ENCODE peak calls at places on chromosome 13, in eight cellular contexts. N is astrocyte; O is stimulated activated CD8-positive, alpha-beta memory T cell treated with anti-CD3 and anti-CD28 coated beads, Interleukin-15, amount 100 ng/mL, for 1 hour; B is Daoy; G is thoracic aorta; K is small intestine; L is GOT3; M is smooth muscle cell of the brain vasculature. T is an unnamed sample.

GRCh38 chr13:76512676-76513277 is 373.4 kb downstream of the KCTD12 start:
- DNase-seq in G (no peak), B (peak; percentile 78), N (peak; percentile 96), K (peak; percentile 1), L (no peak), M (peak; percentile 88), O (no peak), T (no peak)

GRCh38 chr13:78719367-78719766 is 60.4 kb upstream of the OBI1 start:
- DNase-seq in G (no peak), M (no peak), O (no peak), K (no peak), N (no peak), B (no peak), L (no peak), T (no peak)

GRCh38 chr13:40639226-40639681 is 27.2 kb downstream of the FOXO1 start:
- DNase-seq in K (no peak), G (no peak), L (no peak), N (no peak), B (no peak), M (no peak), O (no peak), T (no peak)

GRCh38 chr13:103287659-103288058 is 221.4 kb upstream of the SLC10A2 start:
- DNase-seq in M (no peak), K (no peak), O (no peak), B (peak; percentile 27), G (no peak), L (no peak), N (peak; percentile 84), T (no peak)

GRCh38 chr13:27295096-27295495 is 24.5 kb downstream of the RASL11A start:
- DNase-seq in L (no peak), O (no peak), K (no peak), N (no peak), B (no peak), M (no peak), G (no peak), T (no peak)

GRCh38 chr13:25874907-25875306 is 176.9 kb downstream of the SHISA2 start:
- DNase-seq in G (no peak), O (peak; percentile 20), K (peak; percentile 21), M (no peak), L (no peak), N (no peak), B (no peak), T (no peak)

GRCh38 chr13:79782541-79783216 is 301.7 kb downstream of the NDFIP2 start:
- DNase-seq in N (peak; percentile 86), B (peak; percentile 66), G (no peak), L (no peak), M (peak; percentile 36), O (no peak), K (no peak), T (peak; percentile 42)

GRCh38 chr13:102726430-102726829 is 31.6 kb upstream of the METTL21C start:
- DNase-seq in O (no peak), M (no peak), B (no peak), N (no peak), L (no peak), K (peak; percentile 11), G (no peak), T (no peak)

GRCh38 chr13:110680852-110681251 is 25.1 kb downstream of the CARS2 start:
- DNase-seq in N (no peak), G (no peak), K (peak; percentile 20), B (peak; percentile 18), L (no peak), O (no peak), M (no peak), T (no peak)

GRCh38 chr13:101258071-101258470 is 158.2 kb downstream of the NALCN start:
- DNase-seq in G (no peak), L (peak; percentile 31), M (peak; percentile 60), K (no peak), B (peak; percentile 88), N (peak; percentile 94), O (no peak), T (no peak)

GRCh38 chr13:49840266-49840665 is 47.8 kb upstream of the KPNA3 start:
- DNase-seq in M (no peak), O (no peak), G (no peak), N (no peak), B (no peak), L (no peak), K (no peak), T (no peak)

GRCh38 chr13:74289861-74290260 is 155.7 kb upstream of the KLF12 start:
- DNase-seq in B (no peak), M (no peak), K (no peak), O (no peak), L (no peak), G (no peak), N (no peak), T (no peak)

GRCh38 chr13:98575009-98575866 is 1.7 kb downstream of the STK24 start:
- DNase-seq in M (no peak), G (no peak), N (peak; percentile 44), O (no peak), B (no peak), L (no peak), K (no peak), T (no peak)

GRCh38 chr13:99655351-99656091 is 154.2 kb downstream of the TM9SF2 start:
- DNase-seq in K (peak; percentile 92), L (no peak), B (peak; percentile 84), O (no peak), N (peak; percentile 89), M (no peak), G (no peak), T (no peak)

GRCh38 chr13:108408670-108409069 is 139.2 kb downstream of the TNFSF13B start:
- DNase-seq in N (no peak), O (no peak), L (no peak), G (no peak), K (no peak), M (no peak), B (no peak), T (no peak)

GRCh38 chr13:83752141-83752540 is 130.1 kb downstream of the SLITRK1 start:
- DNase-seq in L (no peak), N (peak; percentile 60), O (no peak), B (no peak), K (no peak), G (no peak), M (no peak), T (no peak)

GRCh38 chr13:75399168-75399878 is 82.6 kb downstream of the TBC1D4 start:
- DNase-seq in G (no peak), N (peak; percentile 93), B (no peak), M (no peak), K (no peak), O (no peak), L (no peak), T (no peak)

GRCh38 chr13:91946498-91947070 is 548.2 kb downstream of the GPC5 start:
- DNase-seq in K (no peak), O (no peak), B (no peak), L (no peak), M (no peak), G (no peak), N (peak; percentile 2), T (no peak)

GRCh38 chr13:46405457-46405856 is 18.4 kb upstream of the RUBCNL start:
- DNase-seq in B (no peak), M (no peak), O (no peak), N (no peak), G (no peak), L (no peak), K (no peak), T (no peak)

GRCh38 chr13:109687559-109688448 is 98.6 kb downstream of the IRS2 start:
- DNase-seq in G (no peak), K (peak; percentile 96), L (no peak), O (no peak), M (no peak), N (no peak), B (no peak), T (no peak)

GRCh38 chr13:75724742-75725504 is 88.8 kb downstream of the LMO7 start:
- DNase-seq in G (no peak), K (peak; percentile 90), B (no peak), L (no peak), N (no peak), M (no peak), O (no peak), T (no peak)

GRCh38 chr13:40269086-40269485 is 397.4 kb downstream of the FOXO1 start:
- DNase-seq in M (no peak), O (no peak), B (no peak), K (no peak), N (no peak), L (no peak), G (no peak), T (no peak)

GRCh38 chr13:97439196-97439595 is 5.2 kb downstream of the RAP2A start:
- DNase-seq in K (no peak), O (no peak), L (no peak), B (no peak), N (no peak), M (no peak), G (no peak), T (no peak)

GRCh38 chr13:29961036-29961685 is 110.7 kb upstream of the UBL3 start:
- DNase-seq in G (no peak), M (no peak), O (no peak), L (no peak), K (no peak), N (no peak), B (no peak), T (no peak)

GRCh38 chr13:22837980-22838615 is 342.7 kb upstream of the SGCG start:
- DNase-seq in O (no peak), N (no peak), L (no peak), K (no peak), M (no peak), G (no peak), B (peak; percentile 11), T (no peak)

GRCh38 chr13:36358352-36358751 is 12.2 kb upstream of the SPART start:
- DNase-seq in G (no peak), L (no peak), O (no peak), M (no peak), K (no peak), B (no peak), N (no peak), T (no peak)

GRCh38 chr13:60080871-60081270 is 82.9 kb downstream of the DIAPH3 start:
- DNase-seq in N (no peak), G (no peak), L (no peak), M (no peak), O (no peak), B (no peak), K (no peak), T (no peak)

GRCh38 chr13:72246396-72246795 is 379.4 kb upstream of the DACH1 start:
- DNase-seq in L (no peak), G (no peak), M (no peak), B (no peak), K (no peak), O (no peak), N (peak; percentile 12), T (no peak)

GRCh38 chr13:113731192-113732175 is 27.5 kb upstream of the TMEM255B start:
- DNase-seq in N (no peak), G (no peak), L (no peak), O (no peak), K (no peak), B (no peak), M (no peak), T (no peak)

GRCh38 chr13:100436099-100436498 is 152.5 kb downstream of the GGACT start:
- DNase-seq in B (no peak), L (no peak), G (no peak), N (no peak), O (no peak), K (peak; percentile 62), M (no peak), T (no peak)

GRCh38 chr13:75368167-75368566 is 113.8 kb downstream of the TBC1D4 start:
- DNase-seq in G (peak; percentile 14), B (peak; percentile 77), M (peak; percentile 82), K (no peak), L (no peak), N (peak; percentile 96), O (no peak), T (no peak)

GRCh38 chr13:111390522-111391270 is 70.3 kb downstream of the TEX29 start:
- DNase-seq in L (no peak), N (no peak), K (no peak), G (no peak), O (no peak), M (no peak), B (no peak), T (no peak)

T was measured in RWPE2.